ENCODE peak calls at places on chromosome 21, in eight cellular contexts. M is suprapubic skin, E is sigmoid colon, F is A549, R is K562, V is ovary, U is transverse colon, Y is tibial nerve. T is an unnamed sample.

GRCh38 chr21:43613755-43614638 is 45.3 kb downstream of the HSF2BP start:
- DNase-seq in M (no peak), E (no peak), F (no peak), R (peak; percentile 44), V (no peak), U (no peak), Y (no peak), T (no peak)

GRCh38 chr21:46148106-46148505 is 7.3 kb downstream of the FTCD start:
- DNase-seq in M (peak; percentile 25), E (peak; percentile 30), F (no peak), R (no peak), V (no peak), U (no peak), Y (no peak), T (no peak)

GRCh38 chr21:39556176-39556575 is 56.6 kb upstream of the B3GALT5 start:
- DNase-seq in M (no peak), E (no peak), F (no peak), R (no peak), V (no peak), U (no peak), Y (no peak), T (no peak)

GRCh38 chr21:45596704-45597318 is 46.7 kb upstream of the PCBP3 start:
- DNase-seq in M (peak; percentile 70), E (peak; percentile 85), F (peak; percentile 74), R (peak; percentile 88), V (peak; percentile 73), U (peak; percentile 82), Y (peak; percentile 50), T (peak; percentile 81)

GRCh38 chr21:32597205-32597604 is 11.9 kb upstream of the TCP10L start:
- DNase-seq in M (no peak), E (no peak), F (peak; percentile 12), R (no peak), V (no peak), U (no peak), Y (no peak), T (no peak)

GRCh38 chr21:45796003-45796402 is 152.5 kb downstream of the PCBP3 start:
- DNase-seq in M (no peak), E (no peak), F (no peak), R (no peak), V (no peak), U (no peak), Y (no peak), T (no peak)

GRCh38 chr21:45640888-45641479 is 2.5 kb upstream of the PCBP3 start:
- DNase-seq in M (no peak), E (no peak), F (no peak), R (no peak), V (peak; percentile 35), U (peak; percentile 52), Y (no peak), T (no peak)

GRCh38 chr21:32578107-32578691 is 7.1 kb downstream of the TCP10L start:
- DNase-seq in M (no peak), E (no peak), F (no peak), R (peak; percentile 45), V (no peak), U (peak; percentile 34), Y (no peak), T (no peak)

GRCh38 chr21:29938968-29939858 is 583 bp downstream of the GRIK1 start:
- DNase-seq in M (peak; percentile 51), E (peak; percentile 59), F (no peak), R (no peak), V (no peak), U (no peak), Y (no peak), T (no peak)

GRCh38 chr21:25772680-25773079 is 37.9 kb downstream of the GABPA start:
- DNase-seq in M (no peak), E (no peak), F (no peak), R (no peak), V (no peak), U (no peak), Y (no peak), T (no peak)
- H3K4me3 ChIP-seq in M (no peak overlapping the region), E (no peak overlapping the region), F (no peak overlapping the region), R (no peak overlapping the region), V (no peak overlapping the region), U (no peak overlapping the region), Y (no peak overlapping the region), T (no peak overlapping the region)

DNA sequence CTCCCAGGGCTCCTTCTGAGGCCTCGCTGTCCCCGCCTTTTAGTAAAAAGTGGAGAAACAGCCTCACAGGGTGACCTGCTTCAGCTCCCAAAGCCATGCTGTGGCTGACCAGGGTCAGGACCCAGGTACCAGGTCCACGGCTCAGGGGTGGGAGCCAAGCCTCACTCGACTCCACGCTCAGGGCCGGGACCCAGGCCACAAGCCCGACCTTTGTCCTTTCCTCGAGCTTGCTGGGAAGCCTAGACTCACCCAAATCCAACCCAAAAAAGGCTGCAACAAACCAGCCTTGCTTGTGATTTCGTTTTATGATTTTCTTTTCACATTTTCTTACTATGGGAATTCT is 59.6 kb upstream of the PDE9A start:
- DNase-seq in M (no peak), E (no peak), F (no peak), R (no peak), V (no peak), U (no peak), Y (no peak), T (no peak)
- H3K27ac ChIP-seq in M (no peak overlapping the region), E (no peak overlapping the region), F (no peak overlapping the region), R (no peak overlapping the region), V (no peak overlapping the region), U (no peak overlapping the region), Y (no peak overlapping the region), T (no peak overlapping the region)

GRCh38 chr21:25360593-25360992 is 246.7 kb downstream of the MRPL39 start:
- DNase-seq in M (no peak), E (no peak), F (no peak), R (no peak), V (no peak), U (no peak), Y (no peak), T (no peak)

GRCh38 chr21:25362375-25363267 is 244.7 kb downstream of the MRPL39 start:
- DNase-seq in M (no peak), E (no peak), F (no peak), R (no peak), V (no peak), U (no peak), Y (no peak), T (no peak)

GRCh38 chr21:25361765-25362164 is 245.5 kb downstream of the MRPL39 start:
- DNase-seq in M (no peak), E (no peak), F (no peak), R (no peak), V (no peak), U (no peak), Y (no peak), T (no peak)

GRCh38 chr21:25359724-25360123 is 247.6 kb downstream of the MRPL39 start:
- DNase-seq in M (no peak), E (no peak), F (no peak), R (no peak), V (no peak), U (no peak), Y (no peak), T (no peak)

GRCh38 chr21:25361097-25361496 is 246.2 kb downstream of the MRPL39 start:
- DNase-seq in M (no peak), E (no peak), F (no peak), R (no peak), V (no peak), U (no peak), Y (no peak), T (no peak)
- TF ChIP-seq EP300 in M (no peak), E (no peak), F (no peak), R (no peak), V (no peak), U (no peak), Y (no peak), T (no peak)

GRCh38 chr21:41642399-41642798 is 124.5 kb downstream of the RIPK4 start:
- DNase-seq in M (no peak), E (no peak), F (no peak), R (no peak), V (no peak), U (no peak), Y (no peak), T (no peak)

GRCh38 chr21:41641510-41641815 is 125.4 kb downstream of the RIPK4 start:
- DNase-seq in M (no peak), E (no peak), F (no peak), R (no peak), V (no peak), U (no peak), Y (no peak), T (no peak)

GRCh38 chr21:41640756-41641509 is 125.9 kb downstream of the RIPK4 start:
- DNase-seq in M (no peak), E (no peak), F (peak; percentile 21), R (no peak), V (peak; percentile 32), U (no peak), Y (no peak), T (no peak)

GRCh38 chr21:41643246-41643966 is 123.4 kb downstream of the RIPK4 start:
- DNase-seq in M (no peak), E (no peak), F (no peak), R (no peak), V (no peak), U (no peak), Y (no peak), T (no peak)

GRCh38 chr21:41641821-41642368 is 125.0 kb downstream of the RIPK4 start:
- DNase-seq in M (no peak), E (peak; percentile 84), F (peak; percentile 43), R (no peak), V (peak; percentile 71), U (no peak), Y (peak; percentile 43), T (no peak)
- H3K4me3 ChIP-seq in M (no peak overlapping the region), E (no peak overlapping the region), F (no peak overlapping the region), R (no peak overlapping the region), V (no peak overlapping the region), U (no peak overlapping the region), Y (no peak overlapping the region), T (no peak overlapping the region)

GRCh38 chr21:17777321-17777720 is 41.8 kb downstream of the C21orf91 start:
- DNase-seq in M (no peak), E (no peak), F (no peak), R (no peak), V (no peak), U (no peak), Y (no peak), T (no peak)
- H3K27ac ChIP-seq in M (no peak overlapping the region), E (no peak overlapping the region), F (no peak overlapping the region), R (no peak overlapping the region), V (no peak overlapping the region), U (no peak overlapping the region), Y (no peak overlapping the region), T (no peak overlapping the region)

GRCh38 chr21:21247441-21247840 is 249.2 kb downstream of the NCAM2 start:
- DNase-seq in M (no peak), E (no peak), F (no peak), R (no peak), V (no peak), U (no peak), Y (no peak), T (no peak)
- TF ChIP-seq EP300 in M (no peak), E (no peak), F (no peak), R (no peak), V (no peak), U (no peak), Y (no peak), T (no peak)

T was measured in stomach.